ENCODE peak calls at places on chromosome 4, in six cellular contexts. S is A549, C is K562, Y is HepG2, L is SK-N-SH, K is GM12878. J is an unnamed sample. For H3K4me1, the result is how much of the 10 kb centered on the place peaks cover.

GRCh38 chr4:166594326-166594946 is 639.9 kb downstream of the SPOCK3 start:
- DNase-seq in K (peak), Y (peak), L (peak), S (peak), C (no peak), J (peak)

GRCh38 chr4:125316391-125316780 is 1.6 kb downstream of the FAT4 start:
- DNase-seq in L (peak), S (peak), K (no peak), Y (no peak), C (no peak), J (no peak)

GRCh38 chr4:39730067-39730466 is 32.1 kb downstream of the UBE2K start:
- DNase-seq in S (no peak), K (no peak), Y (peak), L (no peak), C (no peak), J (no peak)

GRCh38 chr4:8528713-8529112 is 51.5 kb upstream of the GPR78 start:
- DNase-seq in C (no peak), L (no peak), K (no peak), Y (no peak), S (no peak), J (no peak)

GRCh38 chr4:155569960-155570515 is 96.6 kb upstream of the GUCY1A1 start:
- DNase-seq in Y (no peak), L (no peak), S (no peak), C (no peak), K (no peak), J (no peak)

GRCh38 chr4:123505077-123505456 is 108.5 kb downstream of the SPRY1 start:
- DNase-seq in L (no peak), Y (peak), S (no peak), K (no peak), C (no peak), J (no peak)

GRCh38 chr4:127055349-127055748 is 577.4 kb upstream of the INTU start:
- DNase-seq in L (no peak), S (no peak), C (no peak), Y (no peak), K (no peak), J (no peak)

GRCh38 chr4:152956650-152957436 is 20.7 kb downstream of the FHDC1 start:
- DNase-seq in Y (peak), L (no peak), C (no peak), K (no peak), S (no peak), J (no peak)

GRCh38 chr4:44232262-44232661 is 216.3 kb downstream of the KCTD8 start:
- DNase-seq in S (no peak), Y (no peak), L (no peak), K (no peak), C (no peak), J (no peak)

GRCh38 chr4:184364100-184364921 is 110.0 kb downstream of the IRF2 start:
- DNase-seq in L (no peak), C (no peak), Y (peak), S (no peak), K (no peak), J (no peak)

GRCh38 chr4:1490011-1490905 is 84.0 kb upstream of the NKX1-1 start:
- DNase-seq in S (no peak), L (peak), Y (no peak), K (no peak), C (no peak), J (no peak)

GRCh38 chr4:74758521-74758920 is 35.8 kb downstream of the BTC start:
- DNase-seq in S (no peak), L (no peak), Y (no peak), K (no peak), C (no peak), J (no peak)

GRCh38 chr4:83297548-83298260 is 13.1 kb upstream of the COQ2 start:
- DNase-seq in K (no peak), Y (no peak), S (no peak), L (no peak), C (no peak), J (no peak)

GRCh38 chr4:87036713-87037112 is 101.9 kb downstream of the AFF1 start:
- DNase-seq in L (no peak), S (no peak), K (no peak), C (no peak), Y (no peak), J (no peak)

GRCh38 chr4:87037921-87038320 is 103.1 kb downstream of the AFF1 start:
- DNase-seq in S (no peak), L (no peak), C (no peak), K (no peak), Y (no peak), J (no peak)

GRCh38 chr4:87033902-87034301 is 99.1 kb downstream of the AFF1 start:
- DNase-seq in S (no peak), C (peak), Y (no peak), L (no peak), K (no peak), J (no peak)

GRCh38 chr4:87034527-87034926 is 99.7 kb downstream of the AFF1 start:
- DNase-seq in L (no peak), S (no peak), Y (no peak), C (no peak), K (no peak), J (no peak)

DNA sequence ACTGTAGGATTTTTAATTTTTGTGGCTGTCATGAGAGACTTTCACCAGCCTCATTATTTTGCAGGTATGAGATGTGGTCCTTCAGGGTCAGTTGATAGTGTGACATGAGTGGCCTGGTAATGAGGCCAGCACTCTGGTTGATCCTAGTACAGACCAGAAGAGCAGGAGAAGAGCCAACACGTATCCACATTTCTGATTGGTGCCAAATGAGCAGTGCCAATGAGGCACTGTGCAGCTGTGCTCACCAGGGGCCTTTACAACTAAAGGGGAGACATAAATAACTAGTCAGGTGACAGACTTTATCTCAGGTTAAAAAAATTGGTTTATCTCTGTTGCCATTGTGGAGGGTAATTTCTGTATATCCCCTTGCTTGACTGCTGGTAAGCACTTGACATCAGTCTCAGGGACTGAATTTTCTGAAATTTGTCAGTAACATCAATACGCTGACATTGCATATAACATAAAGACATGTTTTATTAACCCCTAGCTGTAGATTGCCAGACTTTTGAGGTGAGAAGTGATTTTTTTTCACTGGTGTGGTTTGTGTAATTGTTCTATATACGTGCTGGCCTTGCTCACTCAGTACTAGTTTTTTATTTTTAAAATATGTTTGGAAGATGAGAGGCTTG is 101.2 kb downstream of the AFF1 start:
- DNase-seq in C (no peak), S (no peak), Y (no peak), K (no peak), L (no peak), J (no peak)
- H3K4me1 ChIP-seq in C (under half), S (half or more), Y (under half), K (half or more), L (under half), J (under half)

GRCh38 chr4:80306255-80306654 is 29.3 kb upstream of the CFAP299 start:
- DNase-seq in L (no peak), C (no peak), Y (no peak), K (no peak), S (no peak), J (no peak)

GRCh38 chr4:80308466-80308822 is 27.1 kb upstream of the CFAP299 start:
- DNase-seq in K (no peak), C (no peak), S (no peak), L (no peak), Y (no peak), J (no peak)

GRCh38 chr4:80309301-80310004 is 26.1 kb upstream of the CFAP299 start:
- DNase-seq in Y (no peak), L (no peak), C (no peak), S (no peak), K (no peak), J (no peak)

GRCh38 chr4:80307183-80307735 is 28.3 kb upstream of the CFAP299 start:
- DNase-seq in L (no peak), K (no peak), Y (no peak), C (no peak), S (no peak), J (no peak)

GRCh38 chr4:80307774-80308465 is 27.6 kb upstream of the CFAP299 start:
- DNase-seq in S (no peak), L (peak), K (no peak), C (peak), Y (no peak), J (no peak)
- TF ChIP-seq CHD2 in S (no peak), L (no peak), K (no peak), C (no peak), Y (no peak), J (no peak)

GRCh38 chr4:84897516-84897915 is 69.0 kb downstream of the WDFY3 start:
- DNase-seq in S (no peak), Y (no peak), L (no peak), C (no peak), K (no peak), J (no peak)

GRCh38 chr4:84899616-84900015 is 66.9 kb downstream of the WDFY3 start:
- DNase-seq in S (no peak), C (no peak), L (no peak), Y (no peak), K (no peak), J (no peak)

GRCh38 chr4:84894621-84895020 is 71.9 kb downstream of the WDFY3 start:
- DNase-seq in L (no peak), S (no peak), Y (no peak), C (no peak), K (no peak), J (no peak)

GRCh38 chr4:84892950-84893349 is 73.5 kb downstream of the WDFY3 start:
- DNase-seq in K (no peak), L (no peak), C (no peak), S (no peak), Y (no peak), J (no peak)

GRCh38 chr4:84895283-84895682 is 71.2 kb downstream of the WDFY3 start:
- DNase-seq in C (no peak), S (no peak), Y (no peak), L (no peak), K (no peak), J (no peak)
- H3K4me1 ChIP-seq in C (under half), S (under half), Y (under half), L (under half), K (under half), J (under half)

DNA sequence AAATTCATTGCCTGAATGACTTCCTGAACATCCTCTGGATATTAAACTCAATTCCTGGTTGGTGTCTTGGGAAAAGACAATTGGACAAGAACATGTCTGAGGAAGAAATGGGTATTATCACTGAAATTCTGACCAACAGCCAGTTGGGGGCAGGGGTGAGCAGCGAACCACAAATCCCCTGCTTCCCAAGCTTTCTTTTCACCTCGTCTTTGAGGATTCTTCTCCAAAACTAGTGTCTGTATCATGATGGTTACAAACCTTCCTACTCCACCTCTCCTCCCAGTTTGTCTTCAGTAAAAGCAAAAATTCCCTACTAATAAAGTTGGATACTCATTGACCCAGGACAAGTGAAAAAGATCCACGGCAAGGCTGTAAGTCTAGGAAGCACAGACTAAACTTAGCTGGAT is 48.3 kb upstream of the WDR1 start:
- DNase-seq in L (peak), C (peak), S (peak), Y (peak), K (no peak), J (peak)
- TF ChIP-seq CHD2 in L (no peak), C (no peak), S (no peak), Y (no peak), K (no peak), J (no peak)

GRCh38 chr4:169225058-169225751 is 45.6 kb downstream of the SH3RF1 start:
- DNase-seq in S (peak), K (no peak), Y (no peak), L (no peak), C (no peak), J (no peak)

GRCh38 chr4:169226565-169226964 is 44.2 kb downstream of the SH3RF1 start:
- DNase-seq in K (no peak), L (no peak), S (no peak), C (no peak), Y (no peak), J (no peak)

GRCh38 chr4:169229571-169230028 is 41.2 kb downstream of the SH3RF1 start:
- DNase-seq in L (no peak), S (peak), Y (no peak), K (no peak), C (no peak), J (no peak)

GRCh38 chr4:169225812-169226211 is 44.9 kb downstream of the SH3RF1 start:
- DNase-seq in S (no peak), L (no peak), C (no peak), K (no peak), Y (no peak), J (no peak)

GRCh38 chr4:169228076-169228475 is 42.7 kb downstream of the SH3RF1 start:
- DNase-seq in L (no peak), C (no peak), S (no peak), Y (no peak), K (no peak), J (no peak)
- H3K4me1 ChIP-seq in L (under half), C (under half), S (half or more), Y (under half), K (under half), J (under half)